ENCODE peak calls at places on chromosomes 5 and 9, in six cellular contexts. C, K, Y, J, D and W are unnamed samples.

GRCh38 chr5:180492226-180492903 is 1.8 kb upstream of the CNOT6 start:
- DNase-seq in C (no peak), K (no peak), Y (no peak), J (no peak), D (no peak), W (no peak)

GRCh38 chr9:26995815-26996214 is 9.7 kb downstream of the LRRC19 start:
- DNase-seq in C (no peak), K (no peak), Y (no peak), J (no peak), D (no peak), W (no peak)

GRCh38 chr5:98779264-98779877 is 5.9 kb downstream of the RGMB start:
- DNase-seq in C (no peak), K (no peak), Y (no peak), J (no peak), D (no peak), W (peak; percentile 91)

GRCh38 chr9:92686954-92687353 is 17.0 kb upstream of the IPPK start:
- DNase-seq in C (no peak), K (no peak), Y (no peak), J (no peak), D (no peak), W (no peak)

GRCh38 chr5:88172847-88173758 is 95.5 kb downstream of the TMEM161B start:
- DNase-seq in C (no peak), K (peak; percentile 4), Y (no peak), J (no peak), D (no peak), W (no peak)

GRCh38 chr9:87753313-87753712 is 27.4 kb downstream of the CTSL start:
- DNase-seq in C (no peak), K (no peak), Y (no peak), J (no peak), D (no peak), W (no peak)

GRCh38 chr9:86122309-86122708 is 23.0 kb upstream of the GOLM1 start:
- DNase-seq in C (no peak), K (peak; percentile 14), Y (peak; percentile 49), J (no peak), D (no peak), W (no peak)

GRCh38 chr9:123478160-123478559 is 122.2 kb downstream of the CRB2 start:
- DNase-seq in C (no peak), K (no peak), Y (no peak), J (no peak), D (no peak), W (no peak)

GRCh38 chr9:83304686-83305085 is 233.5 kb downstream of the FRMD3 start:
- DNase-seq in C (no peak), K (no peak), Y (peak; percentile 15), J (peak; percentile 86), D (peak; percentile 61), W (peak; percentile 78)

GRCh38 chr9:11702529-11702928 is 990.7 kb upstream of the TYRP1 start:
- DNase-seq in C (no peak), K (no peak), Y (no peak), J (no peak), D (no peak), W (no peak)

GRCh38 chr9:35756275-35756742 is 2.2 kb upstream of the MSMP start:
- DNase-seq in C (peak; percentile 90), K (no peak), Y (peak; percentile 84), J (no peak), D (no peak), W (no peak)

GRCh38 chr9:90958328-90958727 is 156.7 kb downstream of the SYK start:
- DNase-seq in C (no peak), K (no peak), Y (no peak), J (no peak), D (no peak), W (no peak)

GRCh38 chr5:151020304-151021031 is at the start of gene GPX3:
- DNase-seq in C (peak; percentile 53), K (peak; percentile 35), Y (peak; percentile 97), J (no peak), D (peak; percentile 71), W (peak; percentile 99)

GRCh38 chr5:76303917-76304316 is 99.2 kb upstream of the IQGAP2 start:
- DNase-seq in C (peak; percentile 42), K (no peak), Y (no peak), J (no peak), D (peak; percentile 45), W (peak; percentile 73)

GRCh38 chr5:73393606-73394489 is 54.7 kb downstream of the FOXD1 start:
- DNase-seq in C (no peak), K (no peak), Y (no peak), J (no peak), D (peak; percentile 62), W (no peak)

GRCh38 chr5:55509768-55510522 is 24.8 kb downstream of the PLPP1 start:
- DNase-seq in C (no peak), K (no peak), Y (no peak), J (no peak), D (no peak), W (no peak)

GRCh38 chr5:3343911-3344310 is 251.7 kb upstream of the IRX1 start:
- DNase-seq in C (no peak), K (no peak), Y (no peak), J (no peak), D (no peak), W (no peak)

GRCh38 chr5:38443390-38443789 is 113.1 kb downstream of the LIFR start:
- DNase-seq in C (no peak), K (no peak), Y (no peak), J (no peak), D (no peak), W (no peak)

GRCh38 chr5:2759091-2759490 is 7.6 kb upstream of the IRX2 start:
- DNase-seq in C (no peak), K (no peak), Y (no peak), J (no peak), D (no peak), W (peak; percentile 19)

GRCh38 chr5:133220851-133221674 is 169.2 kb downstream of the HSPA4 start:
- DNase-seq in C (no peak), K (no peak), Y (peak; percentile 16), J (no peak), D (no peak), W (no peak)

GRCh38 chr5:151819830-151820229 is 48.1 kb downstream of the G3BP1 start:
- DNase-seq in C (no peak), K (no peak), Y (no peak), J (no peak), D (peak; percentile 6), W (no peak)

GRCh38 chr9:20361220-20361619 is 261.1 kb downstream of the MLLT3 start:
- DNase-seq in C (no peak), K (no peak), Y (no peak), J (no peak), D (no peak), W (no peak)

GRCh38 chr9:110875275-110875674 is 163.0 kb downstream of the LPAR1 start:
- DNase-seq in C (no peak), K (no peak), Y (peak; percentile 49), J (no peak), D (no peak), W (no peak)

GRCh38 chr5:132561601-132562000 is 4.8 kb downstream of the RAD50 start:
- DNase-seq in C (peak; percentile 30), K (no peak), Y (no peak), J (no peak), D (no peak), W (no peak)

GRCh38 chr5:179953934-179954833 is 46.5 kb upstream of the TBC1D9B start:
- DNase-seq in C (no peak), K (no peak), Y (no peak), J (no peak), D (no peak), W (no peak)

GRCh38 chr5:173236531-173237501 is 1.8 kb upstream of the NKX2-5 start:
- DNase-seq in C (peak; percentile 36), K (no peak), Y (peak; percentile 63), J (no peak), D (no peak), W (no peak)

GRCh38 chr5:131466171-131466766 is 168.8 kb downstream of the RAPGEF6 start:
- DNase-seq in C (no peak), K (no peak), Y (no peak), J (peak; percentile 37), D (no peak), W (no peak)

GRCh38 chr9:100193078-100193477 is 94.0 kb downstream of the INVS start:
- DNase-seq in C (no peak), K (no peak), Y (no peak), J (no peak), D (no peak), W (no peak)

GRCh38 chr9:14218253-14218652 is 95.7 kb downstream of the NFIB start:
- DNase-seq in C (no peak), K (no peak), Y (no peak), J (no peak), D (peak; percentile 20), W (no peak)

GRCh38 chr5:141875795-141876627 is 2.2 kb downstream of the PCDH1 start:
- DNase-seq in C (no peak), K (peak; percentile 67), Y (peak; percentile 88), J (no peak), D (no peak), W (peak; percentile 65)

GRCh38 chr5:149240354-149240998 is 31.2 kb upstream of the AFAP1L1 start:
- DNase-seq in C (peak; percentile 80), K (no peak), Y (no peak), J (no peak), D (no peak), W (no peak)

GRCh38 chr9:101580076-101580475 is 14.7 kb downstream of the PPP3R2 start:
- DNase-seq in C (no peak), K (no peak), Y (no peak), J (no peak), D (no peak), W (no peak)

GRCh38 chr9:20269620-20270019 is 352.7 kb downstream of the MLLT3 start:
- DNase-seq in C (no peak), K (no peak), Y (no peak), J (no peak), D (no peak), W (no peak)

GRCh38 chr5:28603869-28604268 is 1565.5 kb upstream of the CDH9 start:
- DNase-seq in C (no peak), K (no peak), Y (no peak), J (no peak), D (no peak), W (no peak)

GRCh38 chr5:139820130-139820529 is 24.5 kb downstream of the PSD2 start:
- DNase-seq in C (no peak), K (no peak), Y (peak; percentile 69), J (no peak), D (no peak), W (no peak)

GRCh38 chr5:94872526-94872925 is 254.1 kb downstream of the SLF1 start:
- DNase-seq in C (no peak), K (no peak), Y (no peak), J (no peak), D (no peak), W (no peak)

GRCh38 chr5:98458004-98458403 is 315.5 kb upstream of the RGMB start:
- DNase-seq in C (no peak), K (no peak), Y (no peak), J (peak; percentile 79), D (no peak), W (no peak)

GRCh38 chr5:10579537-10580521 is 16.0 kb downstream of the ANKRD33B start:
- DNase-seq in C (no peak), K (no peak), Y (peak; percentile 9), J (no peak), D (no peak), W (no peak)

GRCh38 chr5:10663531-10664183 is 97.4 kb downstream of the DAP start:
- DNase-seq in C (no peak), K (no peak), Y (peak; percentile 84), J (peak; percentile 51), D (no peak), W (peak; percentile 64)